ENCODE peak calls at places on chromosomes 13 and 19, in nine cellular contexts. V, B, E, K, Y, A, H, I and O are unnamed samples.

GRCh38 chr13:97226788-97227627 is 4.9 kb downstream of the MBNL2 start:
- DNase-seq in Y (no peak), E (peak; percentile 37), A (no peak), I (no peak), B (no peak), K (no peak), V (peak; percentile 44), H (peak; percentile 56), O (peak; percentile 32)

GRCh38 chr19:48900477-48901452 is 653 bp downstream of the NUCB1 start:
- DNase-seq in I (no peak), B (no peak), Y (peak; percentile 13), K (no peak), E (no peak), V (peak; percentile 35), A (no peak), H (peak; percentile 48), O (no peak)

GRCh38 chr19:547836-548720 is 4.2 kb downstream of the GZMM start:
- DNase-seq in V (no peak), B (no peak), K (no peak), A (no peak), E (no peak), I (no peak), Y (no peak), H (no peak), O (no peak)

GRCh38 chr13:99376132-99376531 is 68.9 kb upstream of the GPR183 start:
- DNase-seq in A (no peak), K (no peak), H (no peak), B (no peak), I (no peak), E (no peak), Y (no peak), V (no peak), O (no peak)

GRCh38 chr19:4528843-4529242 is 6.2 kb downstream of the PLIN5 start:
- DNase-seq in K (no peak), H (no peak), I (no peak), B (no peak), V (no peak), A (no peak), Y (no peak), E (no peak), O (no peak)

GRCh38 chr13:48950507-48950886 is 25.2 kb upstream of the FNDC3A start:
- DNase-seq in H (no peak), Y (no peak), I (no peak), B (peak; percentile 33), V (no peak), E (no peak), K (no peak), A (no peak), O (no peak)

GRCh38 chr19:3398114-3398899 is 31.9 kb downstream of the NFIC start:
- DNase-seq in V (no peak), I (peak; percentile 90), B (no peak), Y (peak; percentile 92), E (peak; percentile 90), A (no peak), H (no peak), K (no peak), O (no peak)

GRCh38 chr19:46697142-46697960 is 19.6 kb downstream of the PRKD2 start:
- DNase-seq in Y (peak; percentile 7), I (no peak), A (peak; percentile 21), H (peak; percentile 100), B (peak; percentile 75), K (peak; percentile 77), V (no peak), E (peak; percentile 85), O (no peak)

GRCh38 chr19:40604647-40605200 is 3.6 kb downstream of the LTBP4 start:
- DNase-seq in V (peak; percentile 39), K (peak; percentile 67), B (no peak), H (no peak), A (no peak), Y (no peak), I (no peak), E (peak; percentile 43), O (no peak)

GRCh38 chr13:99619207-99619606 is 117.9 kb downstream of the TM9SF2 start:
- DNase-seq in B (no peak), K (no peak), H (no peak), I (no peak), Y (no peak), A (no peak), E (no peak), V (no peak), O (no peak)

GRCh38 chr19:8609210-8610040 is 1.1 kb downstream of the ADAMTS10 start:
- DNase-seq in I (no peak), E (peak; percentile 39), A (no peak), H (peak; percentile 94), K (no peak), B (peak; percentile 51), V (no peak), Y (no peak), O (no peak)

GRCh38 chr19:12611361-12611699 is 610 bp downstream of the ZNF791 start:
- DNase-seq in Y (peak; percentile 58), V (no peak), E (peak; percentile 75), H (no peak), I (peak; percentile 66), K (peak; percentile 74), A (peak; percentile 44), B (peak; percentile 54), O (no peak)

GRCh38 chr13:94312511-94313191 is 166.8 kb downstream of the DCT start:
- DNase-seq in K (no peak), E (no peak), V (no peak), A (no peak), H (no peak), I (no peak), Y (no peak), B (no peak), O (no peak)